ENCODE peak calls at places on chromosome 21, in five cellular contexts. One of them, this sample, is unnamed.

GRCh38 chr21:44354775-44355771 is 1.7 kb downstream of the TRPM2 start:
- DNase-seq in HFFc6: no peak
- DNase-seq in fibroblast of lung: no peak
- DNase-seq in psoas muscle: no peak
- DNase-seq in H9: no peak
- DNase-seq in this sample: no peak

GRCh38 chr21:15004721-15005370 is 60.0 kb downstream of the NRIP1 start:
- DNase-seq in fibroblast of lung: peak; percentile 77
- DNase-seq in H9: no peak
- DNase-seq in HFFc6: peak; percentile 39
- DNase-seq in psoas muscle: no peak
- DNase-seq in this sample: no peak

GRCh38 chr21:25273945-25274344 is 333.3 kb downstream of the MRPL39 start:
- DNase-seq in fibroblast of lung: no peak
- DNase-seq in psoas muscle: no peak
- DNase-seq in H9: no peak
- DNase-seq in HFFc6: no peak
- DNase-seq in this sample: no peak

GRCh38 chr21:27422435-27422834 is 455.5 kb upstream of the ADAMTS5 start:
- DNase-seq in HFFc6: peak; percentile 35
- DNase-seq in psoas muscle: no peak
- DNase-seq in fibroblast of lung: peak; percentile 18
- DNase-seq in H9: no peak
- DNase-seq in this sample: no peak

GRCh38 chr21:20701235-20701634 is 297.0 kb upstream of the NCAM2 start:
- DNase-seq in HFFc6: no peak
- DNase-seq in fibroblast of lung: no peak
- DNase-seq in psoas muscle: no peak
- DNase-seq in H9: no peak
- DNase-seq in this sample: no peak

GRCh38 chr21:25931791-25932190 is 197.0 kb downstream of the GABPA start:
- DNase-seq in psoas muscle: no peak
- DNase-seq in fibroblast of lung: no peak
- DNase-seq in H9: no peak
- DNase-seq in HFFc6: no peak
- DNase-seq in this sample: no peak

GRCh38 chr21:16424331-16424749 is 694.6 kb downstream of the USP25 start:
- DNase-seq in H9: no peak
- DNase-seq in psoas muscle: no peak
- DNase-seq in fibroblast of lung: peak; percentile 75
- DNase-seq in HFFc6: no peak
- DNase-seq in this sample: no peak

GRCh38 chr21:16363563-16363962 is 633.8 kb downstream of the USP25 start:
- DNase-seq in H9: no peak
- DNase-seq in psoas muscle: no peak
- DNase-seq in HFFc6: no peak
- DNase-seq in fibroblast of lung: no peak
- DNase-seq in this sample: no peak

GRCh38 chr21:27631471-27631870 is 664.6 kb upstream of the ADAMTS5 start:
- DNase-seq in fibroblast of lung: peak; percentile 41
- DNase-seq in H9: no peak
- DNase-seq in HFFc6: peak; percentile 55
- DNase-seq in psoas muscle: no peak
- DNase-seq in this sample: no peak

GRCh38 chr21:44421901-44422840 is 33.1 kb upstream of the LRRC3 start:
- DNase-seq in fibroblast of lung: no peak
- DNase-seq in H9: peak; percentile 13
- DNase-seq in HFFc6: no peak
- DNase-seq in psoas muscle: peak; percentile 19
- DNase-seq in this sample: no peak

GRCh38 chr21:29168874-29169273 is 38.4 kb downstream of the MAP3K7CL start:
- DNase-seq in fibroblast of lung: peak; percentile 59
- DNase-seq in H9: no peak
- DNase-seq in HFFc6: no peak
- DNase-seq in psoas muscle: no peak
- DNase-seq in this sample: no peak

GRCh38 chr21:33451634-33452071 is 28.1 kb downstream of the TMEM50B start:
- DNase-seq in HFFc6: peak; percentile 32
- DNase-seq in fibroblast of lung: peak; percentile 22
- DNase-seq in H9: no peak
- DNase-seq in psoas muscle: no peak
- DNase-seq in this sample: no peak

GRCh38 chr21:16195476-16195875 is 465.7 kb downstream of the USP25 start:
- DNase-seq in H9: no peak
- DNase-seq in psoas muscle: no peak
- DNase-seq in fibroblast of lung: peak; percentile 74
- DNase-seq in HFFc6: peak; percentile 33
- DNase-seq in this sample: no peak

GRCh38 chr21:32306021-32306780 is 7.5 kb downstream of the MRAP start:
- DNase-seq in H9: peak; percentile 96
- DNase-seq in HFFc6: no peak
- DNase-seq in fibroblast of lung: peak; percentile 5
- DNase-seq in psoas muscle: no peak
- DNase-seq in this sample: no peak

GRCh38 chr21:44625756-44626155 is 1.1 kb upstream of the KRTAP10-9 start:
- DNase-seq in H9: no peak
- DNase-seq in psoas muscle: no peak
- DNase-seq in HFFc6: no peak
- DNase-seq in fibroblast of lung: no peak
- DNase-seq in this sample: no peak

GRCh38 chr21:46352913-46353312 is 29.0 kb downstream of the PCNT start:
- DNase-seq in psoas muscle: peak; percentile 56
- DNase-seq in H9: no peak
- DNase-seq in fibroblast of lung: no peak
- DNase-seq in HFFc6: no peak
- DNase-seq in this sample: no peak

GRCh38 chr21:29221259-29221744 is 77.4 kb upstream of the BACH1 start:
- DNase-seq in fibroblast of lung: peak; percentile 100
- DNase-seq in H9: no peak
- DNase-seq in HFFc6: peak; percentile 60
- DNase-seq in psoas muscle: no peak
- DNase-seq in this sample: no peak

GRCh38 chr21:14241322-14241721 is 25.4 kb downstream of the RBM11 start:
- DNase-seq in psoas muscle: no peak
- DNase-seq in fibroblast of lung: no peak
- DNase-seq in H9: no peak
- DNase-seq in HFFc6: no peak
- DNase-seq in this sample: no peak

GRCh38 chr21:16534408-16535099 is 804.8 kb downstream of the USP25 start:
- DNase-seq in psoas muscle: peak; percentile 85
- DNase-seq in H9: no peak
- DNase-seq in HFFc6: peak; percentile 58
- DNase-seq in fibroblast of lung: peak; percentile 89
- DNase-seq in this sample: no peak

GRCh38 chr21:46421191-46421750 is 37.4 kb upstream of the DIP2A start:
- DNase-seq in fibroblast of lung: no peak
- DNase-seq in psoas muscle: peak; percentile 53
- DNase-seq in HFFc6: no peak
- DNase-seq in H9: peak; percentile 21
- DNase-seq in this sample: no peak

GRCh38 chr21:46401186-46401910 is 57.3 kb upstream of the DIP2A start:
- DNase-seq in HFFc6: no peak
- DNase-seq in psoas muscle: peak; percentile 54
- DNase-seq in fibroblast of lung: no peak
- DNase-seq in H9: no peak
- DNase-seq in this sample: no peak

GRCh38 chr21:44723177-44724131 is 12.1 kb upstream of the TSPEAR start:
- DNase-seq in psoas muscle: no peak
- DNase-seq in H9: peak; percentile 51
- DNase-seq in HFFc6: no peak
- DNase-seq in fibroblast of lung: no peak
- DNase-seq in this sample: no peak

GRCh38 chr21:45670731-45671130 is 27.2 kb downstream of the PCBP3 start:
- DNase-seq in H9: no peak
- DNase-seq in fibroblast of lung: no peak
- DNase-seq in HFFc6: no peak
- DNase-seq in psoas muscle: no peak
- DNase-seq in this sample: no peak

GRCh38 chr21:31284797-31285397 is 59.2 kb downstream of the TIAM1 start:
- DNase-seq in H9: no peak
- DNase-seq in psoas muscle: no peak
- DNase-seq in fibroblast of lung: peak; percentile 59
- DNase-seq in HFFc6: no peak
- DNase-seq in this sample: no peak

GRCh38 chr21:43907751-43908150 is 42.7 kb downstream of the AGPAT3 start:
- DNase-seq in HFFc6: no peak
- DNase-seq in psoas muscle: no peak
- DNase-seq in fibroblast of lung: no peak
- DNase-seq in H9: no peak
- DNase-seq in this sample: no peak

GRCh38 chr21:44013380-44014088 is 1.4 kb downstream of the TRAPPC10 start:
- DNase-seq in H9: no peak
- DNase-seq in HFFc6: no peak
- DNase-seq in psoas muscle: no peak
- DNase-seq in fibroblast of lung: no peak
- DNase-seq in this sample: peak; percentile 55

GRCh38 chr21:31184462-31184861 is 146.2 kb upstream of the KRTAP19-8 start:
- DNase-seq in psoas muscle: no peak
- DNase-seq in fibroblast of lung: no peak
- DNase-seq in H9: no peak
- DNase-seq in HFFc6: no peak
- DNase-seq in this sample: no peak

GRCh38 chr21:27408826-27409225 is 441.9 kb upstream of the ADAMTS5 start:
- DNase-seq in fibroblast of lung: peak; percentile 25
- DNase-seq in H9: no peak
- DNase-seq in HFFc6: no peak
- DNase-seq in psoas muscle: no peak
- DNase-seq in this sample: no peak

GRCh38 chr21:36693144-36694040 is 5.5 kb upstream of the SIM2 start:
- DNase-seq in H9: peak; percentile 68
- DNase-seq in HFFc6: no peak
- DNase-seq in fibroblast of lung: no peak
- DNase-seq in psoas muscle: no peak
- DNase-seq in this sample: peak; percentile 36
- TF ChIP-seq CTCF in H9: peak; percentile 78
- TF ChIP-seq CTCF in HFFc6: peak; percentile 22
- TF ChIP-seq CTCF in fibroblast of lung: no peak
- TF ChIP-seq CTCF in psoas muscle: no peak
- TF ChIP-seq CTCF in this sample: peak; percentile 34

GRCh38 chr21:41973861-41974751 is 20.3 kb upstream of the C2CD2 start:
- DNase-seq in HFFc6: no peak
- DNase-seq in H9: no peak
- DNase-seq in fibroblast of lung: no peak
- DNase-seq in psoas muscle: no peak
- DNase-seq in this sample: peak; percentile 44
- TF ChIP-seq CTCF in HFFc6: peak; percentile 54
- TF ChIP-seq CTCF in H9: peak; percentile 55
- TF ChIP-seq CTCF in fibroblast of lung: no peak
- TF ChIP-seq CTCF in psoas muscle: no peak
- TF ChIP-seq CTCF in this sample: peak; percentile 31

DNA sequence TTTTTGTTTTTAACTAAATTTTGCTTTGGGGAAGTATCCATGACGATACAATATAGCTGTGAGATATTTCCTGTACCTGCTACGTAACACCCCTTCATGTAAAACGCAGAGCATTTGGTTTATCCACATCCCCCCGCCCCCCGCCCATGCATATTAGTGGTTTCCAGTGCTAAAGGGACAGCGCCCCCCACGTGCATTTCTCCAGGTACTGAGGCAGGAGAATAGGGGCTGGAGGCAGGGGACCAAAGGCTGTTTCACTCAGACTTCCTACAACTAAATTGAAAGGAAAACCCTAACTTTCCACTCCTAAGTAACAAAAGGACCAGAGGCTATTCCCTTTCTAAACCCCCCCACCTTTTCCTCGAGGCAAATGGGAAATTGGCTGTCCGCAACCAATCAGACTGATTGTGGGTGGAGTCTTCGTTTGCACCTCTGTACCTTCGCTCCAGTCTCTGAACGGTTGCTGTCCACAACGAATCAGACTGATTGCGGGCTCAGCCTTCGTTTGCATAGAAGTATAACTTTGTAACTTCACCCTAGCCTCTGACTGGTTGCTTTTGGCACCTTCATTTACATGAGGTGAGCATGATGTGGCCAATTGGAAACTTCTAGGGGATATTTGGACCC is 12.2 kb upstream of the RIPK4 start:
- DNase-seq in psoas muscle: no peak
- DNase-seq in fibroblast of lung: no peak
- DNase-seq in H9: peak; percentile 75
- DNase-seq in HFFc6: no peak
- DNase-seq in this sample: no peak
- TF ChIP-seq CTCF in psoas muscle: no peak
- TF ChIP-seq CTCF in fibroblast of lung: no peak
- TF ChIP-seq CTCF in H9: peak; percentile 12
- TF ChIP-seq CTCF in HFFc6: no peak
- TF ChIP-seq CTCF in this sample: no peak

GRCh38 chr21:38556390-38556789 is 58.1 kb upstream of the ERG start:
- DNase-seq in psoas muscle: no peak
- DNase-seq in H9: no peak
- DNase-seq in fibroblast of lung: no peak
- DNase-seq in HFFc6: no peak
- DNase-seq in this sample: no peak
- TF ChIP-seq CTCF in psoas muscle: no peak
- TF ChIP-seq CTCF in H9: no peak
- TF ChIP-seq CTCF in fibroblast of lung: no peak
- TF ChIP-seq CTCF in HFFc6: no peak
- TF ChIP-seq CTCF in this sample: no peak

GRCh38 chr21:42688841-42689371 is 35.5 kb downstream of the PDE9A start:
- DNase-seq in fibroblast of lung: no peak
- DNase-seq in HFFc6: no peak
- DNase-seq in H9: no peak
- DNase-seq in psoas muscle: no peak
- DNase-seq in this sample: no peak
- TF ChIP-seq CTCF in fibroblast of lung: no peak
- TF ChIP-seq CTCF in HFFc6: no peak
- TF ChIP-seq CTCF in H9: peak; percentile 46
- TF ChIP-seq CTCF in psoas muscle: no peak
- TF ChIP-seq CTCF in this sample: no peak

DNA sequence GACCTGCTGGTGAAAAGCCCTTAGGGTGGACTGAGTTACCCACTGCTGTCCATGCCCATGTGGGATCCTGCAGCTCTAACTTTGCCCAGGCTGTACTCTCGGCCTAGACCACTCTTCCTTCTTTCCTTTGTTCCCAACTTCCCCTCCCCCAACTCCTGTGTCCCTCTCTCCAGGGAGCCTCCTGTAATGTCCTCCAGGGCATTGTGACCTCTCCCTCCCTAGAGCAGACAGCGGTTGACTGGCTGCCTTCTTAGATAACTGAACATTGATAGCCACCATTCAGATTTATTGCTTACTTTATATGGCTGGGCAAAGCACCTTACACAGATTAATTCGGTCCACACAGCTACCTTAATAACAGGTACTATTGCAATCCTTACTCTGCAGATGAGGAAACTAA is 5.0 kb downstream of the RUNX1 start:
- DNase-seq in fibroblast of lung: no peak
- DNase-seq in psoas muscle: no peak
- DNase-seq in H9: no peak
- DNase-seq in HFFc6: no peak
- DNase-seq in this sample: no peak
- TF ChIP-seq CTCF in fibroblast of lung: no peak
- TF ChIP-seq CTCF in psoas muscle: no peak
- TF ChIP-seq CTCF in H9: no peak
- TF ChIP-seq CTCF in HFFc6: no peak
- TF ChIP-seq CTCF in this sample: no peak

GRCh38 chr21:38869946-38870345 is 64.2 kb downstream of the ETS2 start:
- DNase-seq in fibroblast of lung: no peak
- DNase-seq in psoas muscle: no peak
- DNase-seq in HFFc6: no peak
- DNase-seq in H9: no peak
- DNase-seq in this sample: no peak
- TF ChIP-seq CTCF in fibroblast of lung: no peak
- TF ChIP-seq CTCF in psoas muscle: no peak
- TF ChIP-seq CTCF in HFFc6: no peak
- TF ChIP-seq CTCF in H9: peak; percentile 26
- TF ChIP-seq CTCF in this sample: no peak

This sample was measured in GM13977.